ENCODE peak calls at places on chromosomes 12 and 14, in seven cellular contexts. I is K562, Y is GM12878, E is HepG2, H is HCT116, M is endothelial cell of umbilical vein, A is H1. X is an unnamed sample.

GRCh38 chr12:68808388-68809189 is 612 bp downstream of the MDM2 start:
- DNase-seq in I (peak), H (peak), A (peak), Y (peak), E (peak), M (peak), X (no peak)

GRCh38 chr14:77264466-77265186 is 6.4 kb downstream of the NGB start:
- DNase-seq in Y (no peak), E (no peak), M (no peak), A (no peak), H (no peak), I (no peak), X (no peak)

GRCh38 chr12:128817115-128818015 is 6.4 kb downstream of the SLC15A4 start:
- DNase-seq in Y (peak), H (no peak), E (no peak), M (no peak), I (no peak), A (no peak), X (peak)

GRCh38 chr14:100129161-100129589 is 30.3 kb downstream of the DEGS2 start:
- DNase-seq in E (no peak), Y (no peak), I (no peak), M (peak), H (no peak), A (no peak), X (no peak)

GRCh38 chr14:51442513-51443175 is 202.6 kb downstream of the TMX1 start:
- DNase-seq in E (no peak), H (no peak), M (peak), A (no peak), Y (no peak), I (no peak), X (no peak)

GRCh38 chr14:88516742-88517418 is 37.9 kb downstream of the PTPN21 start:
- DNase-seq in Y (no peak), I (no peak), M (no peak), H (no peak), A (no peak), E (peak), X (no peak)

GRCh38 chr12:100661300-100661951 is 87.9 kb downstream of the GAS2L3 start:
- DNase-seq in M (peak), A (no peak), E (no peak), H (no peak), I (no peak), Y (no peak), X (no peak)

GRCh38 chr12:105235299-105235746 is 651 bp downstream of the APPL2 start:
- DNase-seq in A (no peak), I (peak), M (peak), H (no peak), E (no peak), Y (no peak), X (no peak)

GRCh38 chr12:92424338-92424737 is 278.5 kb upstream of the PLEKHG7 start:
- DNase-seq in H (no peak), Y (no peak), E (no peak), A (no peak), M (peak), I (no peak), X (no peak)

GRCh38 chr12:52080403-52081201 is 1.1 kb downstream of the SMIM41 start:
- DNase-seq in A (no peak), E (no peak), H (no peak), Y (no peak), I (no peak), M (no peak), X (no peak)

GRCh38 chr12:3523058-3523457 is 32.1 kb downstream of the PRMT8 start:
- DNase-seq in M (no peak), E (no peak), H (no peak), Y (no peak), I (no peak), A (peak), X (peak)

GRCh38 chr12:92927055-92927435 is 2.0 kb downstream of the EEA1 start:
- DNase-seq in E (peak), H (no peak), I (no peak), A (no peak), Y (peak), M (peak), X (peak)

GRCh38 chr12:80745851-80746250 is 29.1 kb downstream of the MYF5 start:
- DNase-seq in E (no peak), I (no peak), M (no peak), A (no peak), Y (no peak), H (no peak), X (no peak)

GRCh38 chr12:122499991-122500684 is 594 bp downstream of the ZCCHC8 start:
- DNase-seq in M (peak), I (peak), Y (no peak), E (peak), A (peak), H (peak), X (peak)

GRCh38 chr12:112574896-112575558 is 156.3 kb downstream of the PTPN11 start:
- DNase-seq in E (no peak), H (no peak), M (no peak), Y (no peak), A (peak), I (no peak), X (no peak)
- TF ChIP-seq EZH2 in E (no peak), H (no peak), M (peak), Y (no peak), A (no peak), I (no peak), X (no peak)

GRCh38 chr12:49133590-49133989 is 2.4 kb upstream of the TUBA1B start:
- DNase-seq in H (no peak), Y (no peak), M (no peak), A (no peak), I (no peak), E (no peak), X (no peak)
- H3K9ac ChIP-seq in H (no peak), Y (peak), M (no peak), A (no peak), I (no peak), E (no peak), X (peak)

GRCh38 chr12:53982616-53983579 is 2.0 kb upstream of the HOXC10 start:
- DNase-seq in A (no peak), Y (no peak), H (no peak), E (no peak), M (no peak), I (no peak), X (no peak)
- TF ChIP-seq POLR2AphosphoS5 in A (no peak), Y (no peak), H (no peak), E (no peak), M (no peak), I (no peak), X (no peak)

DNA sequence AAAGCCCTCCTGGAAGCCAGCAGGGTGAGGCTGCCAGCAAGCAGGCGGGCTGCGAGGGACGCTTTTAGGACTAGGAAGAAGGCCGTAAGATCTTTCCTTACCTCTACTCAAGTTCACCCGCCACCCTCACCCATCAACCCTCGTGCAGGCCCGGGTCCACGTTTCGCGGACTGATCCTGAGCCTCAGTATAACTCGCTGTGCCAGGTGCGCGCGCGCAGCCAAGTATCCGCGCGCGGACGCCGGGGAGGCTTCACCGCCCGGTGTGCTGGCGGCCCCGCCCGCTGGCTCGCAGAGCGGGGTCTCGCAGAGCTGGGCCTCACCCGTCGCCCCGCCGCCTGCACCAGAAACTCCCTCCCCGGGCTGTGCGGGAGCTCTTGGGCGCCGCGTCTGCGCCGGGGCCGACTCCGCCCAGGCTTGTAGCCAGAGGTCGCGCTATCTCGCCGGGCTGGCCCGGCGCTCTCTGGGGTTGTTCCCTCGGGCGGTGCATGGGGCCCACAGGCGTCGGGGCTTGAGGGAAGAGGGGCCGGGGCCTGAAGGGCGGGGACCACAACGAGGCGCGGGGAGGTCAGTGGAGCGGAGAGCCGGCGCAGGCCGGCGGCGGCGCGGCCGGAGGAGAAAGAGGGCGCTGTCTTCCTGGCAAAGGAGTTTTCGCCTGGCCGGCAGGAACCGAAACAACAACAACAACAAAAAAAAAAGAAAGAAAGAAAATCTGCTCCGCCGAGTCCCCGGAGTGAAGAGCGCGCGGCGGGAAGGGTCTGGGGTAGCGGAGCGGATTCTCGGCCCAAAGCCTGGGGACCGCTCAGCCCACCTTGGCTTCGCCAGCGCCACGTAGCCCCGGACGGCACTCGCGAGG is 7.7 kb upstream of the SIX1 start:
- DNase-seq in H (no peak), E (peak), Y (peak), A (peak), M (peak), I (peak), X (no peak)
- TF ChIP-seq EZH2 in H (no peak), E (no peak), Y (no peak), A (peak), M (no peak), I (no peak), X (no peak)

GRCh38 chr12:6224550-6224949 is 24.4 kb downstream of the CD9 start:
- DNase-seq in I (no peak), M (peak), H (no peak), A (no peak), E (no peak), Y (no peak), X (no peak)
- H3K9ac ChIP-seq in I (no peak), M (no peak), H (no peak), A (no peak), E (no peak), Y (no peak), X (no peak)

GRCh38 chr12:15164997-15165659 is 56.1 kb downstream of the RERG start:
- DNase-seq in Y (no peak), H (no peak), E (no peak), M (no peak), A (no peak), I (no peak), X (no peak)
- TF ChIP-seq POLR2AphosphoS5 in Y (no peak), H (no peak), E (no peak), M (no peak), A (no peak), I (no peak), X (no peak)

X was measured in SK-N-MC.